ENCODE peak calls at places on chromosomes 5 and 9, in eight cellular contexts. H is HEK293T; N is CD8-positive, alpha-beta T cell; R is thyroid gland; J is sigmoid colon; K is HS-5; S is GM23248; W is A172. Y is an unnamed sample.

GRCh38 chr9:86282979-86283535 is 719 bp upstream of the ISCA1 start:
- DNase-seq in R (no peak), N (no peak), K (peak; percentile 69), J (peak; percentile 71), S (peak; percentile 94), H (peak; percentile 15), W (peak; percentile 91), Y (peak; percentile 44)

GRCh38 chr9:7762600-7762999 is 37.0 kb downstream of the DMAC1 start:
- DNase-seq in K (no peak), N (no peak), J (no peak), W (no peak), R (no peak), S (no peak), H (no peak), Y (no peak)

GRCh38 chr9:132505961-132506691 is 76.3 kb upstream of the BARHL1 start:
- DNase-seq in N (no peak), W (no peak), J (no peak), S (no peak), K (no peak), R (no peak), H (no peak), Y (no peak)

GRCh38 chr9:101625871-101626270 is 31.1 kb upstream of the PPP3R2 start:
- DNase-seq in J (no peak), N (no peak), W (no peak), H (no peak), R (no peak), K (no peak), S (peak; percentile 31), Y (no peak)

GRCh38 chr5:131475416-131476045 is 159.5 kb downstream of the RAPGEF6 start:
- DNase-seq in R (no peak), W (no peak), J (no peak), K (no peak), N (no peak), H (no peak), S (peak; percentile 44), Y (no peak)

GRCh38 chr5:7907612-7908011 is 38.7 kb downstream of the MTRR start:
- DNase-seq in N (no peak), S (no peak), H (no peak), W (no peak), K (no peak), R (no peak), J (no peak), Y (no peak)

GRCh38 chr5:112374356-112374755 is 44.7 kb downstream of the EPB41L4A start:
- DNase-seq in N (no peak), W (no peak), K (no peak), R (no peak), J (no peak), H (no peak), S (no peak), Y (no peak)

GRCh38 chr9:110101531-110102161 is 106.3 kb downstream of the C9orf152 start:
- DNase-seq in K (no peak), H (no peak), J (no peak), S (no peak), W (no peak), R (no peak), N (no peak), Y (peak; percentile 33)

GRCh38 chr9:114278881-114279570 is 43.9 kb upstream of the ORM1 start:
- DNase-seq in J (peak; percentile 57), N (no peak), K (no peak), W (peak; percentile 96), H (no peak), R (no peak), S (peak; percentile 47), Y (no peak)